ENCODE peak calls at places on chromosomes 11 and 22, in eight cellular contexts. One of them, this sample, is unnamed.

GRCh38 chr22:44449061-44449682 is 48.9 kb downstream of the RTL6 start:
- DNase-seq in vagina: no peak
- DNase-seq in HL-60: peak
- DNase-seq in heart left ventricle: no peak
- DNase-seq in tibial artery: no peak
- DNase-seq in GM23338: no peak
- DNase-seq in lower lobe of right lung: no peak
- DNase-seq in HCT116: no peak
- DNase-seq in this sample: peak

GRCh38 chr22:26139320-26139719 is 29.9 kb upstream of the SEZ6L start:
- DNase-seq in vagina: no peak
- DNase-seq in HL-60: no peak
- DNase-seq in heart left ventricle: peak
- DNase-seq in tibial artery: no peak
- DNase-seq in GM23338: no peak
- DNase-seq in lower lobe of right lung: no peak
- DNase-seq in HCT116: no peak
- DNase-seq in this sample: peak

GRCh38 chr22:30325065-30325720 is 1.5 kb downstream of the TBC1D10A start:
- DNase-seq in vagina: no peak
- DNase-seq in HL-60: no peak
- DNase-seq in heart left ventricle: peak
- DNase-seq in tibial artery: peak
- DNase-seq in GM23338: peak
- DNase-seq in lower lobe of right lung: no peak
- DNase-seq in HCT116: no peak
- DNase-seq in this sample: peak

GRCh38 chr11:118928870-118929495 is 3.3 kb upstream of the BCL9L start:
- DNase-seq in vagina: peak
- DNase-seq in HL-60: no peak
- DNase-seq in heart left ventricle: peak
- DNase-seq in tibial artery: peak
- DNase-seq in GM23338: peak
- DNase-seq in lower lobe of right lung: peak
- DNase-seq in HCT116: no peak
- DNase-seq in this sample: peak

GRCh38 chr11:65778431-65778900 is 2.3 kb downstream of the AP5B1 start:
- DNase-seq in vagina: peak
- DNase-seq in HL-60: no peak
- DNase-seq in heart left ventricle: no peak
- DNase-seq in tibial artery: peak
- DNase-seq in GM23338: no peak
- DNase-seq in lower lobe of right lung: no peak
- DNase-seq in HCT116: no peak
- DNase-seq in this sample: no peak

GRCh38 chr11:20162824-20163777 is 2.8 kb upstream of the DBX1 start:
- DNase-seq in vagina: no peak
- DNase-seq in HL-60: no peak
- DNase-seq in heart left ventricle: no peak
- DNase-seq in tibial artery: no peak
- DNase-seq in GM23338: peak
- DNase-seq in lower lobe of right lung: no peak
- DNase-seq in HCT116: no peak
- DNase-seq in this sample: no peak

GRCh38 chr22:18044548-18045271 is 20.3 kb upstream of the MICAL3 start:
- DNase-seq in vagina: no peak
- DNase-seq in HL-60: no peak
- DNase-seq in heart left ventricle: peak
- DNase-seq in tibial artery: no peak
- DNase-seq in GM23338: no peak
- DNase-seq in lower lobe of right lung: no peak
- DNase-seq in HCT116: no peak
- DNase-seq in this sample: no peak

GRCh38 chr11:114316980-114317675 is 20.9 kb downstream of the NNMT start:
- DNase-seq in vagina: no peak
- DNase-seq in HL-60: no peak
- DNase-seq in heart left ventricle: peak
- DNase-seq in tibial artery: peak
- DNase-seq in GM23338: no peak
- DNase-seq in lower lobe of right lung: no peak
- DNase-seq in HCT116: no peak
- DNase-seq in this sample: no peak

GRCh38 chr22:40588726-40589125 is 47.8 kb downstream of the MRTFA start:
- DNase-seq in vagina: no peak
- DNase-seq in HL-60: no peak
- DNase-seq in heart left ventricle: no peak
- DNase-seq in tibial artery: no peak
- DNase-seq in GM23338: no peak
- DNase-seq in lower lobe of right lung: no peak
- DNase-seq in HCT116: no peak
- DNase-seq in this sample: peak

GRCh38 chr11:120690406-120690805 is 178.9 kb downstream of the GRIK4 start:
- DNase-seq in vagina: no peak
- DNase-seq in HL-60: no peak
- DNase-seq in heart left ventricle: no peak
- DNase-seq in tibial artery: no peak
- DNase-seq in GM23338: no peak
- DNase-seq in lower lobe of right lung: no peak
- DNase-seq in HCT116: no peak
- DNase-seq in this sample: no peak

GRCh38 chr11:87039371-87039770 is 1.6 kb downstream of the TMEM135 start:
- DNase-seq in vagina: no peak
- DNase-seq in HL-60: no peak
- DNase-seq in heart left ventricle: no peak
- DNase-seq in tibial artery: peak
- DNase-seq in GM23338: no peak
- DNase-seq in lower lobe of right lung: no peak
- DNase-seq in HCT116: no peak
- DNase-seq in this sample: no peak

GRCh38 chr11:24496371-24496727 is 504 bp upstream of the LUZP2 start:
- DNase-seq in vagina: no peak
- DNase-seq in HL-60: no peak
- DNase-seq in heart left ventricle: no peak
- DNase-seq in tibial artery: no peak
- DNase-seq in GM23338: peak
- DNase-seq in lower lobe of right lung: no peak
- DNase-seq in HCT116: no peak
- DNase-seq in this sample: no peak

GRCh38 chr22:32823024-32823730 is 21.7 kb downstream of the TIMP3 start:
- DNase-seq in vagina: no peak
- DNase-seq in HL-60: peak
- DNase-seq in heart left ventricle: no peak
- DNase-seq in tibial artery: no peak
- DNase-seq in GM23338: peak
- DNase-seq in lower lobe of right lung: no peak
- DNase-seq in HCT116: peak
- DNase-seq in this sample: peak
- TF ChIP-seq CTCF in vagina: no peak
- TF ChIP-seq CTCF in HL-60: peak
- TF ChIP-seq CTCF in heart left ventricle: peak
- TF ChIP-seq CTCF in tibial artery: no peak
- TF ChIP-seq CTCF in GM23338: peak
- TF ChIP-seq CTCF in lower lobe of right lung: peak
- TF ChIP-seq CTCF in HCT116: peak
- TF ChIP-seq CTCF in this sample: peak

GRCh38 chr11:129375731-129376657 is at the start of gene BARX2:
- DNase-seq in vagina: no peak
- DNase-seq in HL-60: no peak
- DNase-seq in heart left ventricle: no peak
- DNase-seq in tibial artery: no peak
- DNase-seq in GM23338: peak
- DNase-seq in lower lobe of right lung: peak
- DNase-seq in HCT116: peak
- DNase-seq in this sample: peak
- H3K4me3 ChIP-seq in vagina: peak
- H3K4me3 ChIP-seq in HL-60: no peak
- H3K4me3 ChIP-seq in heart left ventricle: peak
- H3K4me3 ChIP-seq in tibial artery: peak
- H3K4me3 ChIP-seq in GM23338: peak
- H3K4me3 ChIP-seq in lower lobe of right lung: peak
- H3K4me3 ChIP-seq in HCT116: peak
- H3K4me3 ChIP-seq in this sample: peak

GRCh38 chr11:992577-992976 is 43.9 kb downstream of the MUC6 start:
- DNase-seq in vagina: no peak
- DNase-seq in HL-60: no peak
- DNase-seq in heart left ventricle: no peak
- DNase-seq in tibial artery: no peak
- DNase-seq in GM23338: no peak
- DNase-seq in lower lobe of right lung: no peak
- DNase-seq in HCT116: no peak
- DNase-seq in this sample: no peak
- H3K27ac ChIP-seq in vagina: no peak
- H3K27ac ChIP-seq in HL-60: no peak
- H3K27ac ChIP-seq in heart left ventricle: no peak
- H3K27ac ChIP-seq in tibial artery: no peak
- H3K27ac ChIP-seq in GM23338: no peak
- H3K27ac ChIP-seq in lower lobe of right lung: no peak
- H3K27ac ChIP-seq in HCT116: no peak
- H3K27ac ChIP-seq in this sample: no peak

GRCh38 chr22:22745225-22746060 is 101.0 kb downstream of the GGTLC2 start:
- DNase-seq in vagina: peak
- DNase-seq in HL-60: no peak
- DNase-seq in heart left ventricle: no peak
- DNase-seq in tibial artery: no peak
- DNase-seq in GM23338: peak
- DNase-seq in lower lobe of right lung: no peak
- DNase-seq in HCT116: no peak
- DNase-seq in this sample: peak
- TF ChIP-seq CTCF in vagina: no peak
- TF ChIP-seq CTCF in HL-60: peak
- TF ChIP-seq CTCF in heart left ventricle: peak
- TF ChIP-seq CTCF in tibial artery: no peak
- TF ChIP-seq CTCF in GM23338: peak
- TF ChIP-seq CTCF in lower lobe of right lung: peak
- TF ChIP-seq CTCF in HCT116: peak
- TF ChIP-seq CTCF in this sample: peak

GRCh38 chr11:64598106-64598796 is 7.2 kb downstream of the SLC22A12 start:
- DNase-seq in vagina: no peak
- DNase-seq in HL-60: no peak
- DNase-seq in heart left ventricle: no peak
- DNase-seq in tibial artery: no peak
- DNase-seq in GM23338: no peak
- DNase-seq in lower lobe of right lung: peak
- DNase-seq in HCT116: no peak
- DNase-seq in this sample: no peak
- H3K4me3 ChIP-seq in vagina: no peak
- H3K4me3 ChIP-seq in HL-60: no peak
- H3K4me3 ChIP-seq in heart left ventricle: no peak
- H3K4me3 ChIP-seq in tibial artery: no peak
- H3K4me3 ChIP-seq in GM23338: no peak
- H3K4me3 ChIP-seq in lower lobe of right lung: no peak
- H3K4me3 ChIP-seq in HCT116: no peak
- H3K4me3 ChIP-seq in this sample: no peak

DNA sequence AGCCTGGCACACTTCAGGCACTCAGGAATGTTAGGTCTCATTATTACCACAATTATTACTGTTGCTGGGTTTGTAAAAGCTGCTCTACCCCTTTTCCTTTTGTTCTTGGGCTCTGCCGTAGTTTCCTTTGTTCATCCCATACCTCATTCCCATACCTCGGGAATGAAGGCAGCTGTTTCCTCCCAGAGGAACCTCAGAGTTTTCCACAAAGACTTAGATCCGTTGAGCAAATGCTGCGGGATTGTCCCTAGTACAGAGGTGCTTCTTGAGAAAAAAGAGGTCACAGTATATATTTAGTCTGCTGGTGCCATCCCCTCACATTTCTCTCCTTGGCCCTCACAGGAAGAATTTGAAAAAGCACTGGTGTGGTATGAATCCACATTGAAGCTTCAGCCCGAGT is 134.7 kb downstream of the TTC17 start:
- DNase-seq in vagina: no peak
- DNase-seq in HL-60: no peak
- DNase-seq in heart left ventricle: no peak
- DNase-seq in tibial artery: no peak
- DNase-seq in GM23338: peak
- DNase-seq in lower lobe of right lung: no peak
- DNase-seq in HCT116: no peak
- DNase-seq in this sample: no peak
- H3K27ac ChIP-seq in vagina: no peak
- H3K27ac ChIP-seq in HL-60: no peak
- H3K27ac ChIP-seq in heart left ventricle: no peak
- H3K27ac ChIP-seq in tibial artery: no peak
- H3K27ac ChIP-seq in GM23338: no peak
- H3K27ac ChIP-seq in lower lobe of right lung: no peak
- H3K27ac ChIP-seq in HCT116: no peak
- H3K27ac ChIP-seq in this sample: no peak

GRCh38 chr11:126205359-126205758 is 6.1 kb downstream of the RPUSD4 start:
- DNase-seq in vagina: no peak
- DNase-seq in HL-60: no peak
- DNase-seq in heart left ventricle: no peak
- DNase-seq in tibial artery: no peak
- DNase-seq in GM23338: no peak
- DNase-seq in lower lobe of right lung: no peak
- DNase-seq in HCT116: no peak
- DNase-seq in this sample: no peak
- TF ChIP-seq CTCF in vagina: no peak
- TF ChIP-seq CTCF in HL-60: no peak
- TF ChIP-seq CTCF in heart left ventricle: no peak
- TF ChIP-seq CTCF in tibial artery: no peak
- TF ChIP-seq CTCF in GM23338: no peak
- TF ChIP-seq CTCF in lower lobe of right lung: no peak
- TF ChIP-seq CTCF in HCT116: no peak
- TF ChIP-seq CTCF in this sample: no peak

GRCh38 chr11:69825037-69825834 is 6.0 kb upstream of the FGF3 start:
- DNase-seq in vagina: no peak
- DNase-seq in HL-60: no peak
- DNase-seq in heart left ventricle: no peak
- DNase-seq in tibial artery: no peak
- DNase-seq in GM23338: no peak
- DNase-seq in lower lobe of right lung: no peak
- DNase-seq in HCT116: peak
- DNase-seq in this sample: no peak
- H3K4me3 ChIP-seq in vagina: no peak
- H3K4me3 ChIP-seq in HL-60: no peak
- H3K4me3 ChIP-seq in heart left ventricle: no peak
- H3K4me3 ChIP-seq in tibial artery: no peak
- H3K4me3 ChIP-seq in GM23338: no peak
- H3K4me3 ChIP-seq in lower lobe of right lung: no peak
- H3K4me3 ChIP-seq in HCT116: peak
- H3K4me3 ChIP-seq in this sample: no peak